ENCODE peak calls at places on chromosomes 1 and 21, in seven cellular contexts. H is OCI-LY7; V is lower lobe of right lung; K is Calu3; S is cardiac fibroblast; Q is GM12864; J is CD8-positive, alpha-beta T cell. L is an unnamed sample.
A peak's percentile ranks its signal among the peaks of the same experiment; 100 is the strongest.

GRCh38 chr1:113938192-113938591 is 9.1 kb downstream of the HIPK1 start:
- DNase-seq in Q (no peak), V (no peak), H (no peak), J (no peak), S (no peak), K (no peak), L (no peak)

GRCh38 chr1:240404286-240404685 is 207.7 kb downstream of the GREM2 start:
- DNase-seq in J (no peak), H (no peak), S (no peak), Q (no peak), V (no peak), K (no peak), L (no peak)

GRCh38 chr1:26274801-26275425 is 5.0 kb upstream of the SH3BGRL3 start:
- DNase-seq in J (no peak), V (peak; percentile 59), H (no peak), Q (no peak), K (no peak), S (peak; percentile 90), L (no peak)

GRCh38 chr1:53326598-53327182 is 1.2 kb downstream of the LRP8 start:
- DNase-seq in J (no peak), H (peak; percentile 76), V (peak; percentile 54), K (peak; percentile 46), Q (no peak), S (peak; percentile 26), L (no peak)

GRCh38 chr1:115641762-115642167 is at the start of gene VANGL1:
- DNase-seq in K (peak; percentile 78), V (peak; percentile 78), H (no peak), J (no peak), S (peak; percentile 56), Q (no peak), L (peak; percentile 77)

GRCh38 chr1:192343304-192343703 is 26.5 kb downstream of the RGS21 start:
- DNase-seq in H (no peak), K (no peak), Q (no peak), V (no peak), S (no peak), J (no peak), L (no peak)

GRCh38 chr21:26843912-26844257 is 1.3 kb downstream of the ADAMTS1 start:
- DNase-seq in S (peak; percentile 67), Q (no peak), K (no peak), J (no peak), V (no peak), H (no peak), L (no peak)

GRCh38 chr1:6248798-6249731 is 5.1 kb downstream of the HES3 start:
- DNase-seq in J (no peak), H (no peak), K (no peak), V (no peak), Q (no peak), S (no peak), L (no peak)

GRCh38 chr1:153470707-153471106 is 10.3 kb upstream of the S100A7 start:
- DNase-seq in K (no peak), S (peak; percentile 55), Q (no peak), V (no peak), H (no peak), J (no peak), L (no peak)

GRCh38 chr1:201876148-201876547 is 12.6 kb upstream of the SHISA4 start:
- DNase-seq in J (no peak), K (peak; percentile 33), S (peak; percentile 43), V (no peak), Q (no peak), H (no peak), L (no peak)

GRCh38 chr21:33789697-33790096 is 125.9 kb downstream of the ATP5PO start:
- DNase-seq in J (no peak), S (peak; percentile 72), H (no peak), K (no peak), Q (no peak), V (no peak), L (no peak)

GRCh38 chr1:201480231-201481003 is 11.4 kb upstream of the PHLDA3 start:
- DNase-seq in H (peak; percentile 79), V (peak; percentile 91), K (peak; percentile 95), J (peak; percentile 53), Q (peak; percentile 51), S (peak; percentile 44), L (peak; percentile 81)

GRCh38 chr21:29351691-29352090 is 53.0 kb downstream of the BACH1 start:
- DNase-seq in H (no peak), K (no peak), V (no peak), Q (no peak), J (no peak), S (peak; percentile 70), L (no peak)

GRCh38 chr1:12276225-12276624 is 46.4 kb downstream of the VPS13D start:
- DNase-seq in V (no peak), H (no peak), Q (no peak), S (peak; percentile 73), J (no peak), K (no peak), L (no peak)

GRCh38 chr1:36109041-36109679 is 15.9 kb downstream of the COL8A2 start:
- DNase-seq in H (no peak), K (peak; percentile 58), J (peak; percentile 77), Q (no peak), S (peak; percentile 79), V (no peak), L (no peak)

GRCh38 chr1:201653883-201654282 is 115.0 kb downstream of the NAV1 start:
- DNase-seq in J (no peak), V (no peak), K (no peak), H (no peak), S (no peak), Q (no peak), L (no peak)

GRCh38 chr1:55955237-55955636 is 624.1 kb downstream of the PLPP3 start:
- DNase-seq in K (no peak), S (peak; percentile 56), V (no peak), Q (no peak), H (no peak), J (no peak), L (no peak)

GRCh38 chr1:172167801-172168596 is 252.5 kb upstream of the C1orf105 start:
- DNase-seq in K (peak; percentile 62), H (no peak), V (no peak), S (peak; percentile 63), J (no peak), Q (no peak), L (no peak)

GRCh38 chr1:231139659-231140650 is 21.9 kb upstream of the TRIM67 start:
- DNase-seq in Q (no peak), V (no peak), S (peak; percentile 90), J (no peak), K (peak; percentile 74), H (no peak), L (no peak)

GRCh38 chr21:41250519-41250918 is 66.1 kb upstream of the FAM3B start:
- DNase-seq in H (no peak), J (no peak), V (no peak), K (no peak), S (peak; percentile 37), Q (no peak), L (no peak)

GRCh38 chr1:8153961-8154360 is 127.9 kb upstream of the ERRFI1 start:
- DNase-seq in S (no peak), V (no peak), Q (no peak), K (no peak), H (no peak), J (no peak), L (no peak)

GRCh38 chr1:201850053-201850397 is 21.1 kb downstream of the IPO9 start:
- DNase-seq in J (no peak), Q (no peak), K (no peak), H (no peak), V (no peak), S (peak; percentile 89), L (no peak)

GRCh38 chr1:8343464-8344001 is 25.6 kb downstream of the SLC45A1 start:
- DNase-seq in V (peak; percentile 67), K (peak; percentile 53), J (no peak), S (peak; percentile 97), Q (no peak), H (no peak), L (no peak)

GRCh38 chr1:101025283-101025679 is 303 bp downstream of the DPH5 start:
- DNase-seq in S (no peak), Q (no peak), V (no peak), H (peak; percentile 29), K (peak; percentile 2), J (peak; percentile 19), L (no peak)

DNA sequence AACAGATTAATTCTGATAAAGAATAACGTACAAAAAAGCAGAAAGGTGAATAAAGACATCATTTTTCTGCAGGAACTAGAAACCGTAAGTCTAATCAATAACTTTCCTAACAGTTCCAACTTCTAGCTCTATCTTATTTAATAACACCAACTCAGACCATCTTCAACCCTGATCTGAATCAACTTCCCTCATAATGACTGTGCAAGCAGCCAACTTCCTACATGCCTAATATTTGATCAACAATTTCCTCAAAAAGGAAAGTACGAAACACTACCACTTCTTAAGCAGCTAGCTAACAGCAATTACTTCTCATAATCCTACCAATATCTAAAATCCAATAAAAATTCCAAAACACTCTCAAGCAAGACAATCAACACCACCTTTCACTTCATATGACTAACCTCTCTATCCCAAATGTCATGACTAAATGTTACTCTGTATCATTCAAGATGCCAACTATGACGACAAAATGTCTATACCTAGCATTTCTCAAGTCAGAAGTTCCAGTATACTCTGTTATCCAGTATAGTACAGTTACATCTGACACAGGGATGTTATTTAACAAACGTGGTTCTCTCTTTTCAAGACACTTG is 1.7 kb downstream of the COP1 start:
- DNase-seq in K (no peak), Q (no peak), J (no peak), H (peak; percentile 27), V (no peak), S (peak; percentile 46), L (peak; percentile 13)
- TF ChIP-seq CTCF in K (no peak), Q (no peak), J (no peak), H (no peak), V (no peak), S (no peak), L (no peak)

GRCh38 chr21:37546299-37546908 is 179.8 kb downstream of the DYRK1A start:
- DNase-seq in Q (no peak), H (no peak), J (no peak), S (no peak), V (no peak), K (no peak), L (no peak)
- TF ChIP-seq CTCF in Q (no peak), H (no peak), J (no peak), S (no peak), V (no peak), K (no peak), L (no peak)

DNA sequence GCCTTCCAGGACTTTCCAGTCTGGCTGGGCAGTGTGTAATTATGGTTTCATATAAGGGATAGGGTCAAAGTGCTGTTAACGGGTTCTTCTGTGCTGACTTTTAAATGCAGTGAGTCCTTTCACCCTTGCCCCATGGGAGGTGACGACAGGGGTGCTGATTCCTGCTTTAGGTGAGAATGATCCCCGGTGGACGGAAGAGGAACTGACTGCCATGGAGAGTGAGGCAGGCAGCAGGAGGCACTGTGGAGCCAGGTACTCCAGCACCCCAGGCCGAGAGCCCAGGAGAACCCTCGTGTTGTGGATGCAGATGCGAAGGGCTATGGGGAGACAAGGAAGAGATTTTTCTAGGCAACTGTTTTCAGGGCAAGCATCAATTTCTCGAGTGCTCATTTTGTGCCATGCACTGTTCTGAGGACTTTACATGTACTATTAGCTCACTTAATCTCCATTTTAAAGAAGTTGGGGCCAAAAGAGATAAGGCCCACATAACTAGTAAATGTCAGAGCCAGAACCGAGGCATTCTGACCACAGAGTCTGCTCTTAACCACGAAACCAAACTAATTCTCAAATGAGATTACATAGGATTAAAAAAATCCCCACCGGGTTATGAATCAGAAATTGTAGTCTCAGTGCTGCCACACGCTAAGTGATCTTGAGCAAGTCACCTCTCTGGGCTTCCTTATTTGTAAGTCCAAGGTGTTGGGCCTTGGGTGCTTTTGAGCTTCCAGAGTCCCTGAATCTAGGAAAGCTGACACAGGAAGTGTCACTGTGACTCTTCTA is 28.2 kb downstream of the STPG1 start:
- DNase-seq in S (peak; percentile 58), H (peak; percentile 21), J (peak; percentile 44), Q (no peak), K (no peak), V (no peak), L (no peak)
- TF ChIP-seq CTCF in S (peak; percentile 56), H (peak; percentile 79), J (peak; percentile 75), Q (peak; percentile 77), K (no peak), V (peak; percentile 29), L (peak; percentile 44)

GRCh38 chr1:44730741-44731512 is at the start of gene RNU5D-1:
- DNase-seq in S (peak; percentile 99), K (peak; percentile 96), Q (peak; percentile 94), H (peak; percentile 98), J (peak; percentile 93), V (peak; percentile 93), L (peak; percentile 87)
- TF ChIP-seq CTCF in S (peak; percentile 74), K (peak; percentile 74), Q (peak; percentile 82), H (peak; percentile 91), J (peak; percentile 93), V (peak; percentile 88), L (peak; percentile 81)